ENCODE peak calls at places on chromosomes 11 and 22, in seven cellular contexts. H, M, Y, L, I, O and W are unnamed samples.

GRCh38 chr22:25804676-25805075 is 62.7 kb downstream of the MYO18B start:
- DNase-seq in H (no peak), Y (no peak), L (no peak), M (no peak), O (no peak), I (no peak), W (no peak)

GRCh38 chr11:98099371-98099770 is 921.4 kb upstream of the CNTN5 start:
- DNase-seq in I (no peak), Y (no peak), H (no peak), M (no peak), L (no peak), O (no peak), W (no peak)

GRCh38 chr11:118612378-118612777 is 5.0 kb downstream of the PHLDB1 start:
- DNase-seq in Y (no peak), O (no peak), I (peak), H (no peak), M (no peak), L (peak), W (no peak)

GRCh38 chr22:50301581-50301991 is 5.9 kb downstream of the PLXNB2 start:
- DNase-seq in Y (no peak), L (no peak), M (no peak), I (no peak), O (peak), H (no peak), W (no peak)

GRCh38 chr22:22110548-22111266 is 128.1 kb upstream of the TOP3B start:
- DNase-seq in L (peak), M (no peak), O (peak), I (no peak), H (peak), Y (peak), W (peak)

GRCh38 chr11:114243461-114244372 is 52.5 kb upstream of the NNMT start:
- DNase-seq in L (no peak), I (no peak), M (no peak), H (no peak), Y (no peak), O (peak), W (no peak)

GRCh38 chr22:50314455-50315288 is 7.2 kb upstream of the PLXNB2 start:
- DNase-seq in M (peak), Y (peak), O (no peak), L (no peak), H (no peak), I (peak), W (no peak)

GRCh38 chr11:123239371-123240150 is 44.5 kb upstream of the CLMP start:
- DNase-seq in I (no peak), Y (no peak), L (no peak), M (no peak), O (no peak), H (peak), W (peak)

GRCh38 chr11:110091995-110092576 is 1.1 kb upstream of the ZC3H12C start:
- DNase-seq in M (no peak), O (no peak), H (peak), L (peak), I (no peak), Y (no peak), W (no peak)

GRCh38 chr22:24697671-24698082 is 76.8 kb downstream of the PIWIL3 start:
- DNase-seq in H (no peak), M (no peak), O (peak), I (peak), L (no peak), Y (no peak), W (no peak)

GRCh38 chr22:28883917-28884753 is 763 bp downstream of the ZNRF3 start:
- DNase-seq in I (peak), Y (peak), L (peak), M (peak), O (peak), H (peak), W (peak)

GRCh38 chr11:27150098-27150497 is 109.5 kb downstream of the BBOX1 start:
- DNase-seq in L (no peak), O (no peak), Y (no peak), M (no peak), H (no peak), I (no peak), W (no peak)

GRCh38 chr22:20267441-20268288 is 453 bp downstream of the RTN4R start:
- DNase-seq in M (no peak), O (no peak), H (peak), I (no peak), L (peak), Y (peak), W (no peak)

GRCh38 chr11:132186193-132186592 is 815.8 kb downstream of the NTM start:
- DNase-seq in M (no peak), L (no peak), Y (no peak), I (no peak), H (no peak), O (no peak), W (no peak)

GRCh38 chr22:32700186-32700882 is 101.2 kb upstream of the TIMP3 start:
- DNase-seq in O (no peak), L (peak), I (no peak), H (no peak), M (no peak), Y (no peak), W (no peak)

GRCh38 chr11:45405916-45406670 is 120.0 kb upstream of the SYT13 start:
- DNase-seq in Y (no peak), I (no peak), O (no peak), H (peak), L (no peak), M (no peak), W (no peak)

GRCh38 chr11:69467646-69468045 is 13.8 kb upstream of the LINC01488 start:
- DNase-seq in L (no peak), I (no peak), Y (no peak), O (no peak), H (no peak), M (no peak), W (no peak)

GRCh38 chr11:88480217-88480616 is 142.7 kb upstream of the CTSC start:
- DNase-seq in O (no peak), I (no peak), Y (no peak), L (no peak), H (peak), M (no peak), W (no peak)

GRCh38 chr22:43273902-43274484 is 69.2 kb downstream of the SCUBE1 start:
- DNase-seq in O (no peak), Y (peak), I (peak), M (no peak), L (peak), H (peak), W (no peak)

GRCh38 chr11:104390696-104391095 is 226.7 kb upstream of the PDGFD start:
- DNase-seq in L (peak), O (no peak), M (no peak), H (peak), I (no peak), Y (no peak), W (no peak)

GRCh38 chr22:19984201-19984753 is 32.3 kb downstream of the ARVCF start:
- DNase-seq in L (no peak), Y (no peak), O (no peak), H (peak), M (no peak), I (no peak), W (peak)

GRCh38 chr11:2825886-2826678 is 59.5 kb downstream of the CDKN1C start:
- DNase-seq in Y (no peak), H (peak), I (no peak), M (no peak), O (peak), L (peak), W (no peak)

GRCh38 chr22:20552450-20552894 is 45.1 kb downstream of the MED15 start:
- DNase-seq in M (no peak), Y (no peak), L (no peak), O (peak), H (no peak), I (no peak), W (peak)

GRCh38 chr11:45666648-45667642 is 1.5 kb upstream of the CHST1 start:
- DNase-seq in I (no peak), O (no peak), M (no peak), L (no peak), H (no peak), Y (no peak), W (no peak)

GRCh38 chr22:48782817-48783511 is 1044.7 kb downstream of the BRD1 start:
- DNase-seq in O (no peak), I (no peak), H (peak), L (peak), M (no peak), Y (no peak), W (no peak)

GRCh38 chr11:117662255-117662654 is 134.8 kb downstream of the DSCAML1 start:
- DNase-seq in M (no peak), H (no peak), L (no peak), O (no peak), I (no peak), Y (no peak), W (no peak)

GRCh38 chr11:61686469-61686868 is 6.3 kb downstream of the DAGLA start:
- DNase-seq in O (no peak), I (no peak), L (no peak), H (no peak), Y (no peak), M (no peak), W (no peak)

GRCh38 chr11:77051511-77051910 is 15.3 kb upstream of the CAPN5 start:
- DNase-seq in H (no peak), M (no peak), L (no peak), I (no peak), Y (no peak), O (no peak), W (no peak)

GRCh38 chr11:110431212-110432073 is 1.7 kb downstream of the FDX1 start:
- DNase-seq in O (no peak), L (peak), I (no peak), Y (no peak), M (no peak), H (peak), W (no peak)